ENCODE peak calls at places on chromosomes 6 and 20, in seven cellular contexts. Z is adrenal gland, J is upper lobe of right lung, B is fibroblast of mammary gland, W is heart right ventricle, E is astrocyte of the spinal cord, P is AG04449. Q is an unnamed sample.

GRCh38 chr20:63941282-63942060 is 14.7 kb downstream of the UCKL1 start:
- DNase-seq in W (peak), E (no peak), J (peak), Z (peak), P (no peak), B (peak), Q (no peak)

GRCh38 chr6:82072771-82073170 is 174.8 kb downstream of the IBTK start:
- DNase-seq in E (peak), Z (no peak), B (peak), J (no peak), W (no peak), P (peak), Q (peak)

GRCh38 chr6:23559587-23560343 is 566.2 kb upstream of the NRSN1 start:
- DNase-seq in W (no peak), B (no peak), E (no peak), P (no peak), J (no peak), Z (no peak), Q (no peak)

GRCh38 chr6:146990284-146990683 is 213.9 kb upstream of the STXBP5 start:
- DNase-seq in P (no peak), E (peak), Z (peak), J (no peak), W (no peak), B (peak), Q (peak)

GRCh38 chr6:36249010-36249409 is 20.9 kb upstream of the PNPLA1 start:
- DNase-seq in J (no peak), P (no peak), E (peak), W (no peak), B (peak), Z (no peak), Q (peak)

GRCh38 chr6:153058291-153058690 is 55.8 kb upstream of the MTRF1L start:
- DNase-seq in B (peak), E (peak), P (no peak), J (no peak), Z (no peak), W (no peak), Q (no peak)

GRCh38 chr20:24059174-24059573 is 70.6 kb upstream of the GGTLC1 start:
- DNase-seq in E (no peak), B (no peak), P (no peak), Z (no peak), W (no peak), J (no peak), Q (no peak)

GRCh38 chr6:104118274-104118673 is 741.4 kb downstream of the HACE1 start:
- DNase-seq in E (peak), Z (no peak), P (peak), J (no peak), B (peak), W (no peak), Q (peak)

GRCh38 chr6:42387336-42387735 is 64.4 kb downstream of the TRERF1 start:
- DNase-seq in W (no peak), Z (no peak), P (no peak), B (no peak), E (no peak), J (no peak), Q (no peak)

GRCh38 chr6:46035242-46035641 is 19.6 kb upstream of the CLIC5 start:
- DNase-seq in Z (no peak), P (no peak), W (no peak), E (no peak), J (no peak), B (no peak), Q (no peak)

GRCh38 chr6:146265051-146265450 is 236.2 kb downstream of the GRM1 start:
- DNase-seq in W (no peak), B (peak), E (peak), P (no peak), Z (no peak), J (no peak), Q (peak)

GRCh38 chr6:118468682-118469465 is 79.2 kb upstream of the PLN start:
- DNase-seq in Z (no peak), B (peak), P (no peak), W (no peak), E (peak), J (no peak), Q (no peak)

GRCh38 chr6:105326838-105327745 is 75.8 kb downstream of the PREP start:
- DNase-seq in J (no peak), W (peak), E (peak), B (peak), Z (peak), P (no peak), Q (peak)

GRCh38 chr20:24609757-24610156 is 140.3 kb downstream of the SYNDIG1 start:
- DNase-seq in E (no peak), W (no peak), B (no peak), J (no peak), Z (no peak), P (no peak), Q (no peak)

GRCh38 chr6:6469074-6469473 is 119.4 kb upstream of the LY86 start:
- DNase-seq in W (no peak), P (no peak), E (no peak), B (peak), J (no peak), Z (no peak), Q (peak)

GRCh38 chr20:1121439-1121838 is 3.0 kb downstream of the PSMF1 start:
- DNase-seq in J (no peak), P (no peak), E (no peak), Z (no peak), W (no peak), B (no peak), Q (no peak)

GRCh38 chr6:111027219-111027618 is 45.4 kb downstream of the RPF2 start:
- DNase-seq in J (no peak), P (no peak), Z (no peak), E (no peak), W (no peak), B (no peak), Q (no peak)
- TF ChIP-seq CTCF in J (no peak), P (no peak), Z (no peak), E (no peak), W (no peak), B (no peak), Q (no peak)

GRCh38 chr6:111834356-111834755 is 38.9 kb downstream of the FYN start:
- DNase-seq in Z (no peak), B (no peak), W (no peak), J (no peak), E (no peak), P (no peak), Q (no peak)

GRCh38 chr6:111838749-111839484 is 34.3 kb downstream of the FYN start:
- DNase-seq in Z (no peak), W (no peak), E (no peak), P (no peak), J (no peak), B (no peak), Q (no peak)

GRCh38 chr6:111835807-111836206 is 37.4 kb downstream of the FYN start:
- DNase-seq in Z (no peak), B (no peak), W (no peak), E (no peak), J (no peak), P (no peak), Q (no peak)

GRCh38 chr6:111837641-111838500 is 35.4 kb downstream of the FYN start:
- DNase-seq in Z (no peak), W (no peak), P (no peak), J (no peak), E (no peak), B (no peak), Q (no peak)

DNA sequence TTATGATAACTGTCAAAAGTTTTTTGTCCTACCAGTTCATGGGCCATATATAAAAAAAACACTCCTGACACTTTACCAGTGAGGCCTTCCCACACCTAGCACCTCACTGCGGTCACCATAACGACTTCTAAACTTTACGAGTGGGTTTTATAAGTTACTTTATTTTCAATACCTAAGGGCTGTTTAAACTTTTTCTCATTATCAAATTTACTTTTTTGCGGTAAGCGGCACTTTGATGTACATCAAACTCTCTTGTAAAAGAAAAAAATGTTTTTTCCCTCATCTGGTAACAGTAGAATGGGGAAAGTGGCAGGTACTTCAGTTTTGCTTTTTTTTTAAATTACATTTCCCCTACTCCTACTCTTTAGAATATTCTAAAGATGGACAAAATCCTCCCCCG is 36.2 kb downstream of the FYN start:
- DNase-seq in J (no peak), B (no peak), Z (no peak), P (no peak), E (no peak), W (no peak), Q (no peak)
- H3K4me3 ChIP-seq in J (no peak), B (no peak), Z (no peak), P (no peak), E (no peak), W (no peak), Q (no peak)

GRCh38 chr6:35017461-35018183 is 123.5 kb downstream of the TCP11 start:
- DNase-seq in B (peak), Z (peak), J (peak), E (peak), P (no peak), W (peak), Q (peak)
- TF ChIP-seq CTCF in B (no peak), Z (no peak), J (peak), E (no peak), P (no peak), W (no peak), Q (peak)

DNA sequence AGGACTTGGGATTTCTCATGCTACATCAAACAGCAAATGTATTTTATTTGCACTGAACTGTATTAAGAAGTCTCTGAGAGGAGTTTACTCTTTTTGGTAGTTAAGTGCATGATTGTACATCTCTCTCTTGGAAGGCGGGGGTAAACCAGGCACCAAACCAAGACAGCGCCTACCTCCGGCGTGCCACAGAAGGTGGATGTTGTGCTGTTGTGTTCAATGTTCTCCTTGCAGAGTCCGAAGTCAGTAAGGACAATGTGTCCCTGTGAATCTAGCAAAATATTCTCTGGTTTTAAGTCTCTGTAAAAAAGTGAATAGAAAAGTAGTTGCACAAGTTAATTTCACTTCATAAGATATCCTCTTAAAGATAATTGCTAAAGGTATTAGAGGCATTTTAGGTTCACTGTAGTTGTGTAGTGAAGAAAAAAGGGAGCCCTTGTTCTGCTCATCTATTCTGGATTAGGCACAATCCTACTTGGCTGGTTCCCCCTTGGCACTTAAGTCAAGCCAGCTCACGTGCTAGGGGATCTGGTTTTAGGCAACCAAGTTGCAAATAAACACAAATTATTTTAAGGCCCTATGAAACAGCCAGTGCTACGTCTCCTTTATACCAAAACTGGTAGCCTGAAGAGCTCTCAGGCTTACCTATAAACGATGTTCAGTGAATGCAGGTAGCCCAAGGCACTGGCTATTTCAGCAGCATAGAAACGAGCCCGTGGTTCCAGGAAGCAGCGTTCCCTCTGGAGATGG is 119.8 kb upstream of the SLC2A12 start:
- DNase-seq in E (peak), B (peak), J (no peak), P (no peak), Z (no peak), W (no peak), Q (peak)
- H3K4me3 ChIP-seq in E (peak), B (peak), J (peak), P (peak), Z (peak), W (peak), Q (peak)

GRCh38 chr6:111256646-111257045 is 169.3 kb downstream of the SLC16A10 start:
- DNase-seq in J (no peak), W (no peak), P (no peak), Z (no peak), E (no peak), B (no peak), Q (no peak)
- TF ChIP-seq CTCF in J (no peak), W (no peak), P (no peak), Z (no peak), E (peak), B (peak), Q (no peak)

GRCh38 chr6:140711019-140711613 is 1336.7 kb upstream of the CITED2 start:
- DNase-seq in E (no peak), W (no peak), Z (no peak), P (no peak), J (no peak), B (peak), Q (no peak)
- H3K4me3 ChIP-seq in E (no peak), W (no peak), Z (no peak), P (no peak), J (no peak), B (no peak), Q (no peak)

GRCh38 chr20:36574278-36575065 is 1.1 kb downstream of the TGIF2 start:
- DNase-seq in P (no peak), W (peak), Z (no peak), B (peak), J (peak), E (no peak), Q (peak)

GRCh38 chr20:36573798-36574277 is 441 bp downstream of the TGIF2 start:
- DNase-seq in W (no peak), P (no peak), J (peak), B (no peak), E (no peak), Z (no peak), Q (no peak)

GRCh38 chr20:36573103-36573797 is at the start of gene TGIF2:
- DNase-seq in Z (peak), B (peak), J (peak), E (peak), P (no peak), W (peak), Q (peak)

GRCh38 chr20:36572701-36573102 is 695 bp upstream of the TGIF2 start:
- DNase-seq in B (peak), J (no peak), W (no peak), E (no peak), P (no peak), Z (peak), Q (peak)

GRCh38 chr20:36575066-36575743 is 1.8 kb downstream of the TGIF2 start:
- DNase-seq in E (peak), W (peak), P (no peak), Z (peak), J (peak), B (peak), Q (peak)
- TF ChIP-seq CTCF in E (no peak), W (no peak), P (no peak), Z (peak), J (no peak), B (no peak), Q (no peak)

DNA sequence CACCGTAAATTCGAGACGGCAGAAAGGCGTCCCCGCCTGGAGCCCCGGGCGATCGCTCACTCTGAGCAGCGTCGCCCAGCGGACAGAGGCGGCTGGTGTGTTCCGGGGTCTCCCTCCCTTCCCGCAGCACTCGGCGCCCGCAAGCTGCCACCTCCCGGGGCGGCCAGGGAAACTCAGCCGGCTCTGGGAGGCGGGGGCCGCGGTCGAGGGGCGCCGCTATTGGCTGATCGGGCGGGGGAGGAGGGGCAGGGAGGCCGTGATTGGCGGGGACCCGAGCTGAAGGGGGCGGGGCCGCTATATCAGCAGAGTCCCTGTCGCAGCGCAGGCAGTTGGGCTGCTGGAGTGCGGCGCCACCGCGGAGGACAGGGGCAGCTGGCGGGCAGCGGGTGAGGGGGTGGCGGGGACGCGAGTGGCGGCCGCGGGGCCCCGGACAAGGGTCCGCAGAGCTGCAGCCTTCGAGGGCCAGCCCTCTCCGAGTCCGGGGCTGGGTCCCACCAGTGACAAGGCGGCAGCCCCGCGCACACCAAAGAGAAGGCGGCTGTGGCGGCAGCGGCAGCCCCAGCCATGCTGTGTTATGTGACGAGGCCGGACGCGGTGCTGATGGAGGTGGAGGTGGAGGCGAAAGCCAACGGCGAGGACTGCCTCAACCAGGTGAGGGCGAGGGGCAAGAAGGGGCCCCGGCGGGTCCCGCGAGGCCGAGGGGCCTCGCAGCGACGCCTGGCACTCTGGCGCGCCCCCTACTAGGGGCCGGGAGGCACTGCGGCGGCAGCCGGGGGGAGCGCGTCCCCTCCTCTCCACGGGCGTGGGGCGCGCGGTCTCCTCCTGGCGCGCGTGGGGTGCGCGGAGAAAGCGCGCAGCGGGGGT is at the start of gene MYLIP:
- DNase-seq in B (peak), P (no peak), E (peak), Z (peak), W (peak), J (peak), Q (peak)
- H3K4me3 ChIP-seq in B (peak), P (peak), E (peak), Z (peak), W (peak), J (peak), Q (peak)

DNA sequence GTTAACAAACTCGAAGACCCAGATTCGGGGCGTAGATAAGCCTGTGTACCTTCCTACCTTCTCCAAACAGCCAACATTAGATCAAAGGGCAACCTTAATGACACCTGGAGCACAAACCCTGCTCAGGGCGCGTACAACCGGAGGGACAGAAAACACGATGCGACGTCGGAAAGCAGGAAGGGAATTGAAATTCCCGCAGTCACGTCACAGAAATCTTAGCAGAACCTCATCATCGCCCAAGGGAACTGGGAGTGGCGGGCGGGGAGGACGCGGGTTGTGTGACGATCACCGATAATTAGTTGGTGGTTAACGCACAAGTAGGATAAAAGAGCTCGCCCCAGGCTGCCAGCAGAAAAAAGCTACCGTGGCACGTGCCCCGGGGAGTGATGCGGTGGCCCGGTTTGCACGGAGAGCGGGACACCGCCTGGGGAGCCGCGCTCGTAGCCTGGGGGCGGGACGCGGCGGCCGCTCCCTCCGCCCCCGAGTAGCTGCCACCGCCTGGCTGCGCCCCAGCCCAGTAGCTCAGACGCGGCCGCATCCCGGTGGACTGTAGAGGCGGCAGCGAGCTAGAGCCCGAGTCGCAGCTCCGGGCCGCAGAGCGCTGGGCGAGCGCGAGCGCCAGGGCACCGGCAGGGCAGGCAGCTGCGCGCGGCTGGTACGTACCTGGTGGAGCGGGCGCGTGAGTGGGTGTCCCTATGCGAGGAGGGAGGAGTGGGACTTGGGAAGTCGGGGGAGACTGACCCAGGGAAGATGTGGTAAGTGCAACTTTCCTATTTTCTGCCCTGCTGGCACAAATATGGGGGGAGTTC is at the start of gene PKIB:
- DNase-seq in Z (peak), J (peak), E (peak), B (peak), W (peak), P (no peak), Q (peak)
- TF ChIP-seq CTCF in Z (no peak), J (peak), E (peak), B (no peak), W (no peak), P (peak), Q (peak)